ENCODE peak calls at places on chromosomes 6 and 20, in seven cellular contexts. G, E, V, Z, B, N and X are unnamed samples.

GRCh38 chr6:105882071-105882803 is 203.9 kb upstream of the PRDM1 start:
- DNase-seq in B (no peak), G (no peak), Z (no peak), N (no peak), E (no peak), V (no peak), X (no peak)

GRCh38 chr20:3158968-3159431 is 665 bp downstream of the FASTKD5 start:
- DNase-seq in G (no peak), E (peak), N (peak), Z (no peak), B (no peak), V (no peak), X (no peak)

GRCh38 chr20:3794701-3795420 is 1.2 kb upstream of the CDC25B start:
- DNase-seq in B (no peak), N (no peak), G (no peak), Z (no peak), V (no peak), E (no peak), X (no peak)

GRCh38 chr6:157668690-157669089 is 154.4 kb upstream of the SNX9 start:
- DNase-seq in V (no peak), Z (no peak), N (no peak), E (no peak), G (no peak), B (no peak), X (no peak)

GRCh38 chr20:45985573-45985972 is 13.6 kb upstream of the ZNF335 start:
- DNase-seq in E (peak), B (no peak), N (peak), Z (no peak), V (no peak), G (no peak), X (no peak)

GRCh38 chr20:22848364-22848763 is 186.7 kb upstream of the SSTR4 start:
- DNase-seq in N (no peak), B (no peak), V (no peak), Z (no peak), E (no peak), G (no peak), X (no peak)

GRCh38 chr6:153038378-153038777 is 35.9 kb upstream of the MTRF1L start:
- DNase-seq in V (no peak), G (no peak), Z (no peak), E (peak), B (no peak), N (no peak), X (no peak)

GRCh38 chr20:32524871-32525501 is 60.1 kb downstream of the NOL4L start:
- DNase-seq in N (no peak), B (peak), E (no peak), G (no peak), Z (no peak), V (peak), X (no peak)

GRCh38 chr20:1816384-1817381 is 78.5 kb upstream of the SIRPA start:
- DNase-seq in B (peak), G (no peak), E (peak), V (peak), N (no peak), Z (no peak), X (no peak)

GRCh38 chr6:10800810-10801209 is 37.5 kb downstream of the MAK start:
- DNase-seq in V (no peak), E (no peak), B (no peak), G (no peak), N (no peak), Z (no peak), X (no peak)

GRCh38 chr6:148251286-148251685 is 91.4 kb upstream of the SASH1 start:
- DNase-seq in E (peak), B (no peak), G (no peak), N (peak), V (no peak), Z (peak), X (no peak)

GRCh38 chr6:5541751-5542432 is 280.6 kb downstream of the FARS2 start:
- DNase-seq in B (no peak), E (peak), V (no peak), Z (no peak), G (no peak), N (peak), X (no peak)

GRCh38 chr20:36819662-36820061 is 46.1 kb upstream of the DSN1 start:
- DNase-seq in Z (no peak), V (no peak), B (no peak), N (no peak), E (no peak), G (no peak), X (no peak)

GRCh38 chr20:58342104-58342945 is 32.8 kb downstream of the RAB22A start:
- DNase-seq in E (peak), B (no peak), N (no peak), G (no peak), V (no peak), Z (peak), X (no peak)

GRCh38 chr6:125507987-125508655 is 206.4 kb upstream of the HDDC2 start:
- DNase-seq in B (no peak), E (no peak), N (no peak), V (no peak), G (no peak), Z (no peak), X (no peak)

GRCh38 chr20:49384437-49385434 is 97.7 kb downstream of the KCNB1 start:
- DNase-seq in E (peak), B (peak), N (peak), G (peak), V (peak), Z (peak), X (peak)

GRCh38 chr6:90397929-90398674 is 101.5 kb upstream of the BACH2 start:
- DNase-seq in N (peak), E (no peak), Z (peak), V (no peak), G (peak), B (no peak), X (peak)

GRCh38 chr20:14197097-14197496 is 140.3 kb downstream of the FLRT3 start:
- DNase-seq in Z (no peak), N (no peak), B (no peak), E (no peak), G (no peak), V (no peak), X (no peak)

GRCh38 chr20:16412896-16413295 is 160.4 kb downstream of the KIF16B start:
- DNase-seq in Z (no peak), V (no peak), B (no peak), G (no peak), N (no peak), E (no peak), X (no peak)

GRCh38 chr6:100880149-100880900 is 804 bp downstream of the ASCC3 start:
- DNase-seq in N (peak), V (no peak), Z (peak), B (no peak), G (no peak), E (peak), X (no peak)

GRCh38 chr20:5002077-5002413 is 735 bp upstream of the SLC23A2 start:
- DNase-seq in B (no peak), N (no peak), V (no peak), E (no peak), G (no peak), Z (no peak), X (no peak)

GRCh38 chr6:3390698-3391097 is 66.2 kb downstream of the SLC22A23 start:
- DNase-seq in V (no peak), N (peak), Z (no peak), G (no peak), B (no peak), E (no peak), X (no peak)

GRCh38 chr20:19840111-19840705 is 82.2 kb downstream of the RIN2 start:
- DNase-seq in N (no peak), Z (no peak), V (no peak), G (no peak), E (no peak), B (no peak), X (no peak)

GRCh38 chr20:11516448-11516847 is 401.2 kb upstream of the BTBD3 start:
- DNase-seq in B (no peak), E (no peak), N (no peak), Z (no peak), G (no peak), V (no peak), X (no peak)

GRCh38 chr20:9686001-9686400 is 152.9 kb downstream of the PAK5 start:
- DNase-seq in Z (no peak), N (no peak), E (no peak), B (no peak), V (no peak), G (no peak), X (no peak)

GRCh38 chr6:166633732-166634535 is 6.9 kb upstream of the RPS6KA2 start:
- DNase-seq in V (no peak), Z (no peak), E (no peak), N (peak), G (no peak), B (peak), X (no peak)

GRCh38 chr6:73879466-73879865 is 183.5 kb downstream of the CD109 start:
- DNase-seq in Z (no peak), E (no peak), V (no peak), B (no peak), G (no peak), N (no peak), X (no peak)

GRCh38 chr6:159590794-159591193 is 102.2 kb downstream of the SOD2 start:
- DNase-seq in G (no peak), E (no peak), V (no peak), B (no peak), Z (no peak), N (no peak), X (no peak)

GRCh38 chr20:52469143-52469542 is 277.6 kb upstream of the ZFP64 start:
- DNase-seq in E (no peak), V (no peak), Z (no peak), N (no peak), G (no peak), B (no peak), X (no peak)

GRCh38 chr20:58287638-58288037 is 21.9 kb upstream of the RAB22A start:
- DNase-seq in G (no peak), V (no peak), N (no peak), E (no peak), B (no peak), Z (no peak), X (no peak)

GRCh38 chr6:128979061-128979460 is 96.1 kb downstream of the LAMA2 start:
- DNase-seq in G (no peak), Z (no peak), E (no peak), B (no peak), N (no peak), V (no peak), X (no peak)

GRCh38 chr6:131936156-131936555 is 15.0 kb downstream of the CCN2 start:
- DNase-seq in G (no peak), Z (no peak), B (no peak), E (no peak), V (no peak), N (no peak), X (no peak)

GRCh38 chr20:29873946-29874345 is 1383.5 kb upstream of the DEFB115 start:
- DNase-seq in B (peak), N (peak), G (peak), Z (no peak), E (no peak), V (peak), X (peak)

GRCh38 chr6:134925800-134926199 is 24.1 kb downstream of the ALDH8A1 start:
- DNase-seq in N (no peak), G (no peak), B (no peak), V (no peak), Z (no peak), E (no peak), X (no peak)

GRCh38 chr6:150537893-150538292 is 61.8 kb upstream of the PLEKHG1 start:
- DNase-seq in N (no peak), Z (no peak), G (no peak), E (no peak), V (no peak), B (no peak), X (no peak)

GRCh38 chr6:13614126-13614925 is 809 bp upstream of the NOL7 start:
- DNase-seq in B (no peak), E (peak), N (peak), G (no peak), Z (peak), V (peak), X (no peak)

GRCh38 chr6:41371461-41371991 is 36.1 kb downstream of the NCR2 start:
- DNase-seq in Z (peak), N (no peak), V (peak), E (no peak), B (no peak), G (no peak), X (no peak)